ENCODE peak calls at places on chromosomes 7 and 10, in eight cellular contexts. X is left cardiac atrium; F is CD4-positive, CD25-positive, alpha-beta regulatory T cell; R is CD8-positive, alpha-beta T cell; A is activated CD4-positive, alpha-beta T cell treated with anti-CD3 and anti-CD28 coated beads for 24 hours; C is IMR-90; L is body of pancreas; G is activated CD8-positive, alpha-beta memory T cell treated with anti-CD3 and anti-CD28 coated beads for 24 hours. T is an unnamed sample.

GRCh38 chr7:2452074-2452507 is 24.1 kb downstream of the GRIFIN start:
- DNase-seq in X (no peak), F (peak), R (no peak), A (no peak), C (no peak), L (no peak), G (peak), T (no peak)

GRCh38 chr10:113876461-113876860 is 22.0 kb downstream of the NHLRC2 start:
- DNase-seq in X (no peak), F (no peak), R (no peak), A (no peak), C (no peak), L (no peak), G (no peak), T (no peak)

GRCh38 chr10:123778719-123779118 is 112.6 kb downstream of the GPR26 start:
- DNase-seq in X (no peak), F (no peak), R (no peak), A (no peak), C (no peak), L (no peak), G (no peak), T (no peak)

GRCh38 chr7:20249924-20250323 is 32.7 kb upstream of the MACC1 start:
- DNase-seq in X (no peak), F (no peak), R (no peak), A (no peak), C (no peak), L (no peak), G (no peak), T (no peak)

GRCh38 chr7:99677013-99677412 is 2.8 kb downstream of the CYP3A5 start:
- DNase-seq in X (no peak), F (no peak), R (no peak), A (no peak), C (no peak), L (no peak), G (no peak), T (no peak)

GRCh38 chr7:18889436-18889835 is 228.0 kb downstream of the TWIST1 start:
- DNase-seq in X (no peak), F (no peak), R (no peak), A (no peak), C (no peak), L (no peak), G (no peak), T (no peak)

GRCh38 chr7:7693881-7694280 is 24.5 kb downstream of the RPA3 start:
- DNase-seq in X (no peak), F (no peak), R (no peak), A (no peak), C (peak), L (no peak), G (no peak), T (no peak)

GRCh38 chr10:114647545-114648138 is 10.4 kb downstream of the ABLIM1 start:
- DNase-seq in X (no peak), F (no peak), R (no peak), A (no peak), C (peak), L (no peak), G (no peak), T (no peak)

GRCh38 chr10:47450442-47450841 is 33.5 kb downstream of the ANXA8 start:
- DNase-seq in X (no peak), F (no peak), R (no peak), A (no peak), C (no peak), L (no peak), G (no peak), T (no peak)

GRCh38 chr10:97099868-97100267 is 85.9 kb downstream of the SLIT1 start:
- DNase-seq in X (no peak), F (no peak), R (no peak), A (no peak), C (no peak), L (no peak), G (no peak), T (no peak)

GRCh38 chr10:49187950-49188761 is at the start of gene TMEM273:
- DNase-seq in X (peak), F (peak), R (no peak), A (no peak), C (no peak), L (peak), G (peak), T (peak)

GRCh38 chr10:93600861-93601773 is at the start of gene RBP4:
- DNase-seq in X (peak), F (no peak), R (no peak), A (no peak), C (peak), L (peak), G (no peak), T (no peak)

GRCh38 chr10:114335614-114336013 is 68.7 kb downstream of the AFAP1L2 start:
- DNase-seq in X (no peak), F (no peak), R (no peak), A (no peak), C (no peak), L (no peak), G (no peak), T (no peak)

GRCh38 chr7:112135815-112136706 is 70.1 kb downstream of the DOCK4 start:
- DNase-seq in X (no peak), F (no peak), R (no peak), A (no peak), C (no peak), L (no peak), G (no peak), T (no peak)

GRCh38 chr7:92158660-92159575 is 20.0 kb downstream of the LRRD1 start:
- DNase-seq in X (no peak), F (peak), R (no peak), A (no peak), C (peak), L (no peak), G (no peak), T (no peak)

GRCh38 chr10:1454964-1455363 is 282.4 kb downstream of the ADARB2 start:
- DNase-seq in X (no peak), F (no peak), R (no peak), A (no peak), C (no peak), L (no peak), G (no peak), T (no peak)